ENCODE peak calls at places on chromosomes 7 and 10, in four cellular contexts. E is NCI-H1417, B is NCI-H1105 treated with DMSO at 0.1 percent for 48 hours, L is amniotic stem cell. V is an unnamed sample.

GRCh38 chr10:49663596-49663995 is 15.9 kb upstream of the C10orf53 start:
- DNase-seq in E (no peak), B (no peak), L (no peak), V (no peak)

GRCh38 chr7:100835903-100836811 is 8.8 kb upstream of the EPHB4 start:
- DNase-seq in B (no peak), E (no peak), L (no peak), V (peak; percentile 71)

GRCh38 chr7:45889367-45890067 is 1.2 kb downstream of the IGFBP1 start:
- DNase-seq in E (peak; percentile 31), L (no peak), B (no peak), V (peak; percentile 30)

GRCh38 chr7:90761584-90761983 is 165.5 kb downstream of the CDK14 start:
- DNase-seq in B (no peak), L (no peak), E (no peak), V (no peak)

GRCh38 chr7:100515072-100515532 is 23.9 kb upstream of the AGFG2 start:
- DNase-seq in E (no peak), B (no peak), L (no peak), V (peak; percentile 24)

GRCh38 chr10:77837925-77838595 is 88.5 kb downstream of the DLG5 start:
- DNase-seq in B (no peak), E (no peak), L (no peak), V (no peak)

GRCh38 chr7:47460251-47460989 is 121.5 kb downstream of the TNS3 start:
- DNase-seq in B (peak; percentile 92), E (peak; percentile 91), L (no peak), V (no peak)

GRCh38 chr10:44960098-44960480 is 487 bp downstream of the RASSF4 start:
- DNase-seq in B (no peak), E (peak; percentile 39), L (no peak), V (no peak)

GRCh38 chr10:60572511-60573194 is 183.0 kb upstream of the ANK3 start:
- DNase-seq in B (peak; percentile 29), E (peak; percentile 37), L (no peak), V (no peak)

GRCh38 chr7:44052771-44053365 is 8.4 kb downstream of the DBNL start:
- DNase-seq in B (no peak), E (no peak), L (no peak), V (no peak)

GRCh38 chr7:93218997-93219827 is 7.1 kb downstream of the HEPACAM2 start:
- DNase-seq in E (no peak), B (no peak), L (no peak), V (no peak)

GRCh38 chr7:123717689-123718088 is 31.1 kb downstream of the WASL start:
- DNase-seq in B (no peak), E (no peak), L (no peak), V (no peak)

GRCh38 chr7:147911224-147911623 is 679.3 kb upstream of the C7orf33 start:
- DNase-seq in E (no peak), L (no peak), B (no peak), V (no peak)

GRCh38 chr7:87216701-87217508 is 2.6 kb downstream of the TMEM243 start:
- DNase-seq in L (no peak), B (no peak), E (no peak), V (no peak)

GRCh38 chr7:119010635-119011034 is 786.1 kb downstream of the ANKRD7 start:
- DNase-seq in E (no peak), L (no peak), B (no peak), V (no peak)

GRCh38 chr10:128729910-128730420 is 603.7 kb upstream of the MKI67 start:
- DNase-seq in L (no peak), E (no peak), B (no peak), V (no peak)

GRCh38 chr10:73876566-73876965 is 2.2 kb upstream of the CAMK2G start:
- DNase-seq in E (no peak), B (no peak), L (no peak), V (no peak)

GRCh38 chr10:128908109-128908898 is 558.7 kb upstream of the MGMT start:
- DNase-seq in E (no peak), L (no peak), B (no peak), V (no peak)

GRCh38 chr10:35409094-35409582 is 72.8 kb downstream of the CCNY start:
- DNase-seq in B (peak; percentile 18), L (peak; percentile 54), E (no peak), V (peak; percentile 58)

GRCh38 chr7:66330961-66331360 is 125.8 kb downstream of the TPST1 start:
- DNase-seq in E (no peak), B (no peak), L (no peak), V (no peak)

GRCh38 chr7:79837915-79838314 is 296.7 kb upstream of the GNAI1 start:
- DNase-seq in L (no peak), B (no peak), E (no peak), V (no peak)

GRCh38 chr7:149877890-149878522 is 4.2 kb downstream of the ATP6V0E2 start:
- DNase-seq in B (no peak), L (no peak), E (no peak), V (no peak)

GRCh38 chr10:53453196-53453595 is 680.6 kb upstream of the MBL2 start:
- DNase-seq in L (no peak), B (no peak), E (no peak), V (no peak)

GRCh38 chr7:7962851-7963250 is 5.7 kb upstream of the GLCCI1 start:
- DNase-seq in E (no peak), B (no peak), L (no peak), V (no peak)

GRCh38 chr10:112981553-112981952 is 31.5 kb downstream of the TCF7L2 start:
- DNase-seq in L (no peak), E (no peak), B (no peak), V (no peak)

GRCh38 chr7:66815976-66816375 is 75.4 kb downstream of the RABGEF1 start:
- DNase-seq in B (no peak), L (no peak), E (no peak), V (no peak)

GRCh38 chr10:13882112-13882711 is 295.4 kb downstream of the PRPF18 start:
- DNase-seq in L (peak; percentile 82), B (no peak), E (no peak), V (peak; percentile 96)

GRCh38 chr10:3172081-3172445 is 519 bp downstream of the PITRM1 start:
- DNase-seq in B (no peak), E (no peak), L (peak; percentile 57), V (peak; percentile 20)